ENCODE peak calls at places on chromosomes 2 and 18, in seven cellular contexts. One of them, this sample, is unnamed.

GRCh38 chr2:30886101-30886500 is 78.9 kb upstream of the CAPN13 start:
- DNase-seq in stomach: no peak
- DNase-seq in GM12865: no peak
- DNase-seq in nephron progenitor cell: no peak
- DNase-seq in mesothelial cell of epicardium: no peak
- DNase-seq in left ventricle myocardium inferior: no peak
- DNase-seq in MCF 10A: peak
- DNase-seq in this sample: no peak

GRCh38 chr18:59067873-59068272 is 71.8 kb upstream of the SEC11C start:
- DNase-seq in stomach: peak
- DNase-seq in nephron progenitor cell: peak
- DNase-seq in MCF 10A: peak
- DNase-seq in mesothelial cell of epicardium: no peak
- DNase-seq in GM12865: peak
- DNase-seq in left ventricle myocardium inferior: no peak
- DNase-seq in this sample: no peak

GRCh38 chr18:78655921-78656320 is 323.7 kb upstream of the SALL3 start:
- DNase-seq in GM12865: no peak
- DNase-seq in stomach: no peak
- DNase-seq in left ventricle myocardium inferior: no peak
- DNase-seq in mesothelial cell of epicardium: no peak
- DNase-seq in nephron progenitor cell: no peak
- DNase-seq in MCF 10A: no peak
- DNase-seq in this sample: no peak

GRCh38 chr2:13751955-13752354 is 880.6 kb upstream of the LRATD1 start:
- DNase-seq in left ventricle myocardium inferior: no peak
- DNase-seq in nephron progenitor cell: no peak
- DNase-seq in mesothelial cell of epicardium: no peak
- DNase-seq in MCF 10A: no peak
- DNase-seq in stomach: no peak
- DNase-seq in GM12865: no peak
- DNase-seq in this sample: no peak

GRCh38 chr2:223759569-223760430 is 77.6 kb downstream of the AP1S3 start:
- DNase-seq in mesothelial cell of epicardium: no peak
- DNase-seq in MCF 10A: peak
- DNase-seq in stomach: no peak
- DNase-seq in nephron progenitor cell: no peak
- DNase-seq in GM12865: no peak
- DNase-seq in left ventricle myocardium inferior: no peak
- DNase-seq in this sample: no peak

GRCh38 chr2:201964631-201965206 is 68.9 kb upstream of the FZD7 start:
- DNase-seq in mesothelial cell of epicardium: no peak
- DNase-seq in MCF 10A: no peak
- DNase-seq in nephron progenitor cell: no peak
- DNase-seq in left ventricle myocardium inferior: no peak
- DNase-seq in GM12865: peak
- DNase-seq in stomach: no peak
- DNase-seq in this sample: no peak

GRCh38 chr2:51103205-51103604 is 71.3 kb upstream of the NRXN1 start:
- DNase-seq in stomach: no peak
- DNase-seq in mesothelial cell of epicardium: no peak
- DNase-seq in nephron progenitor cell: peak
- DNase-seq in MCF 10A: peak
- DNase-seq in GM12865: no peak
- DNase-seq in left ventricle myocardium inferior: peak
- DNase-seq in this sample: no peak

GRCh38 chr18:45248240-45248903 is 366.9 kb upstream of the SLC14A2 start:
- DNase-seq in GM12865: no peak
- DNase-seq in MCF 10A: no peak
- DNase-seq in mesothelial cell of epicardium: no peak
- DNase-seq in nephron progenitor cell: no peak
- DNase-seq in left ventricle myocardium inferior: no peak
- DNase-seq in stomach: no peak
- DNase-seq in this sample: no peak

GRCh38 chr2:230904856-230905447 is 20.1 kb downstream of the GPR55 start:
- DNase-seq in mesothelial cell of epicardium: no peak
- DNase-seq in stomach: peak
- DNase-seq in GM12865: no peak
- DNase-seq in MCF 10A: no peak
- DNase-seq in left ventricle myocardium inferior: no peak
- DNase-seq in nephron progenitor cell: no peak
- DNase-seq in this sample: no peak

GRCh38 chr2:20382965-20383800 is 32.5 kb upstream of the PUM2 start:
- DNase-seq in nephron progenitor cell: no peak
- DNase-seq in left ventricle myocardium inferior: no peak
- DNase-seq in mesothelial cell of epicardium: no peak
- DNase-seq in GM12865: no peak
- DNase-seq in MCF 10A: no peak
- DNase-seq in stomach: no peak
- DNase-seq in this sample: no peak

GRCh38 chr2:188303363-188304031 is 11.8 kb downstream of the GULP1 start:
- DNase-seq in nephron progenitor cell: no peak
- DNase-seq in MCF 10A: peak
- DNase-seq in mesothelial cell of epicardium: no peak
- DNase-seq in left ventricle myocardium inferior: no peak
- DNase-seq in GM12865: no peak
- DNase-seq in stomach: no peak
- DNase-seq in this sample: no peak

DNA sequence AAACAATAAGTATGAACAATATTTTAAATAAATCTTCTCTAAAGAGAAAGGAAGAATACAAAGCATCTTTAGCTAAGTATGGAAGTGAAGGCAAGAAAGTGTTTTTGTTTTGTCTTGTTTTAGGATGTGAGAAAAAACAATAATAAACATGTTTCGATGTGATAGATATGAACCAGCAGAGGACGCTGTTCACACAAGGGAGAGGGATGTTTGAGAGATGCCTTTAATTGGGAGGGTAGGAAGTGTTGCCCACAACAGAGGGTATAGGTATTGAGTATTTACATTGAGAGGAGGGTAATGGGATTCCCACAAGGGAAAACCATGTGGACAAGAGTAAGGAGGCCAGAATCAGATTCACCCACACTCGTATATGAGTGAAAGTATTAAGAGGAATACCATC is 55.1 kb downstream of the CDH19 start:
- DNase-seq in MCF 10A: no peak
- DNase-seq in left ventricle myocardium inferior: no peak
- DNase-seq in mesothelial cell of epicardium: no peak
- DNase-seq in nephron progenitor cell: no peak
- DNase-seq in GM12865: peak
- DNase-seq in stomach: no peak
- DNase-seq in this sample: no peak
- TF ChIP-seq CTCF in MCF 10A: no peak
- TF ChIP-seq CTCF in left ventricle myocardium inferior: no peak
- TF ChIP-seq CTCF in mesothelial cell of epicardium: peak
- TF ChIP-seq CTCF in nephron progenitor cell: peak
- TF ChIP-seq CTCF in GM12865: peak
- TF ChIP-seq CTCF in stomach: no peak
- TF ChIP-seq CTCF in this sample: peak

GRCh38 chr2:6352906-6353515 is 512.7 kb downstream of the CMPK2 start:
- DNase-seq in stomach: peak
- DNase-seq in nephron progenitor cell: peak
- DNase-seq in left ventricle myocardium inferior: peak
- DNase-seq in GM12865: no peak
- DNase-seq in MCF 10A: peak
- DNase-seq in mesothelial cell of epicardium: peak
- DNase-seq in this sample: no peak
- TF ChIP-seq CTCF in stomach: peak
- TF ChIP-seq CTCF in nephron progenitor cell: peak
- TF ChIP-seq CTCF in left ventricle myocardium inferior: peak
- TF ChIP-seq CTCF in GM12865: no peak
- TF ChIP-seq CTCF in MCF 10A: peak
- TF ChIP-seq CTCF in mesothelial cell of epicardium: peak
- TF ChIP-seq CTCF in this sample: peak

GRCh38 chr2:766255-766654 is 89.0 kb upstream of the TMEM18 start:
- DNase-seq in nephron progenitor cell: no peak
- DNase-seq in mesothelial cell of epicardium: no peak
- DNase-seq in GM12865: no peak
- DNase-seq in MCF 10A: no peak
- DNase-seq in left ventricle myocardium inferior: no peak
- DNase-seq in stomach: no peak
- DNase-seq in this sample: no peak
- TF ChIP-seq CTCF in nephron progenitor cell: no peak
- TF ChIP-seq CTCF in mesothelial cell of epicardium: no peak
- TF ChIP-seq CTCF in GM12865: no peak
- TF ChIP-seq CTCF in MCF 10A: no peak
- TF ChIP-seq CTCF in left ventricle myocardium inferior: no peak
- TF ChIP-seq CTCF in stomach: no peak
- TF ChIP-seq CTCF in this sample: no peak

GRCh38 chr2:218397502-218398436 is 1.9 kb upstream of the CTDSP1 start:
- DNase-seq in MCF 10A: peak
- DNase-seq in left ventricle myocardium inferior: peak
- DNase-seq in nephron progenitor cell: peak
- DNase-seq in stomach: peak
- DNase-seq in mesothelial cell of epicardium: peak
- DNase-seq in GM12865: peak
- DNase-seq in this sample: no peak

GRCh38 chr2:218400167-218400929 is 680 bp downstream of the CTDSP1 start:
- DNase-seq in mesothelial cell of epicardium: peak
- DNase-seq in GM12865: no peak
- DNase-seq in stomach: no peak
- DNase-seq in left ventricle myocardium inferior: peak
- DNase-seq in nephron progenitor cell: peak
- DNase-seq in MCF 10A: peak
- DNase-seq in this sample: no peak

GRCh38 chr2:218400930-218401833 is 1.5 kb downstream of the CTDSP1 start:
- DNase-seq in mesothelial cell of epicardium: no peak
- DNase-seq in nephron progenitor cell: peak
- DNase-seq in GM12865: no peak
- DNase-seq in stomach: peak
- DNase-seq in MCF 10A: no peak
- DNase-seq in left ventricle myocardium inferior: peak
- DNase-seq in this sample: no peak

GRCh38 chr2:218398437-218399390 is 954 bp upstream of the CTDSP1 start:
- DNase-seq in left ventricle myocardium inferior: peak
- DNase-seq in MCF 10A: peak
- DNase-seq in GM12865: peak
- DNase-seq in stomach: peak
- DNase-seq in mesothelial cell of epicardium: peak
- DNase-seq in nephron progenitor cell: peak
- DNase-seq in this sample: no peak

DNA sequence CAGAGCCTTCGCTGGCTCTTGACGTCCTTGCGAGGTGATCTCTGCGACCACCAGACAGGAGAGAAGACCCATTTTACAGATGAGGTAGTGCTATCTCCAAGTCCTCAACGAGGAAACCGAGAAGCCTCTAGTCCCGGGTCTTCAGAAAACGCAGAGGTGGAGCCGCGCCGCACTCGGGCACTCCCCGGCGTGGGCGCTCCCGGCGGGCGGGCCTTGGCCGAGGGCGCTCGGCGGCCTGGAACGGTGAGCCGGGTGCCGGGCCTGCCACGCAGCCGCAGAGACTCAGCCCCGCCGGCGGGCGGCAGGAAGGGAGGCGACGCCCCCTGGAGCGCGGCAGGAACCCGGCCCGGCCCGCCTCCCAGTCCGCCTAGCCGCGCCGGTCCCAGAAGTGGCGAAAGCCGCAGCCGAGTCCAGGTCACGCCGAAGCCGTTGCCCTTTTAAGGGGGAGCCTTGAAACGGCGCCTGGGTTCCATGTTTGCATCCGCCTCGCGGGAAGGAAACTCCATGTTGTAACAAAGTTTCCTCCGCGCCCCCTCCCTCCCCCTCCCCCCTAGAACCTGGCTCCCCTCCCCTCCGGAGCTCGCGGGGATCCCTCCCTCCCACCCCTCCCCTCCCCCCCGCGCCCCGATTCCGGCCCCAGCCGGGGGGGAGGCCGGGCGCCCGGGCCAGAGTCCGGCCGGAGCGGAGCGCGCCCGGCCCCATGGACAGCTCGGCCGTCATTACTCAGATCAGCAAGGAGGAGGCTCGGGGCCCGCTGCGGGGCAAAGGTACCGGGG is at the start of gene CTDSP1:
- DNase-seq in nephron progenitor cell: peak
- DNase-seq in MCF 10A: peak
- DNase-seq in GM12865: peak
- DNase-seq in mesothelial cell of epicardium: peak
- DNase-seq in stomach: peak
- DNase-seq in left ventricle myocardium inferior: peak
- DNase-seq in this sample: peak
- TF ChIP-seq CTCF in nephron progenitor cell: no peak
- TF ChIP-seq CTCF in MCF 10A: no peak
- TF ChIP-seq CTCF in GM12865: no peak
- TF ChIP-seq CTCF in mesothelial cell of epicardium: no peak
- TF ChIP-seq CTCF in stomach: no peak
- TF ChIP-seq CTCF in left ventricle myocardium inferior: peak
- TF ChIP-seq CTCF in this sample: no peak

GRCh38 chr2:203379156-203379555 is 51.0 kb downstream of the ABI2 start:
- DNase-seq in mesothelial cell of epicardium: no peak
- DNase-seq in nephron progenitor cell: peak
- DNase-seq in left ventricle myocardium inferior: no peak
- DNase-seq in GM12865: no peak
- DNase-seq in stomach: no peak
- DNase-seq in MCF 10A: no peak
- DNase-seq in this sample: no peak

GRCh38 chr2:203376173-203376572 is 48.0 kb downstream of the ABI2 start:
- DNase-seq in GM12865: no peak
- DNase-seq in mesothelial cell of epicardium: no peak
- DNase-seq in nephron progenitor cell: no peak
- DNase-seq in left ventricle myocardium inferior: no peak
- DNase-seq in MCF 10A: no peak
- DNase-seq in stomach: no peak
- DNase-seq in this sample: no peak
- TF ChIP-seq CTCF in GM12865: no peak
- TF ChIP-seq CTCF in mesothelial cell of epicardium: no peak
- TF ChIP-seq CTCF in nephron progenitor cell: no peak
- TF ChIP-seq CTCF in left ventricle myocardium inferior: no peak
- TF ChIP-seq CTCF in MCF 10A: peak
- TF ChIP-seq CTCF in stomach: no peak
- TF ChIP-seq CTCF in this sample: no peak

GRCh38 chr18:11840493-11840892 is 10.7 kb upstream of the CHMP1B start:
- DNase-seq in MCF 10A: no peak
- DNase-seq in left ventricle myocardium inferior: no peak
- DNase-seq in stomach: no peak
- DNase-seq in nephron progenitor cell: no peak
- DNase-seq in GM12865: no peak
- DNase-seq in mesothelial cell of epicardium: no peak
- DNase-seq in this sample: no peak
- TF ChIP-seq CTCF in MCF 10A: no peak
- TF ChIP-seq CTCF in left ventricle myocardium inferior: no peak
- TF ChIP-seq CTCF in stomach: no peak
- TF ChIP-seq CTCF in nephron progenitor cell: no peak
- TF ChIP-seq CTCF in GM12865: no peak
- TF ChIP-seq CTCF in mesothelial cell of epicardium: no peak
- TF ChIP-seq CTCF in this sample: no peak

GRCh38 chr2:238968616-238969394 is 120.9 kb downstream of the TWIST2 start:
- DNase-seq in mesothelial cell of epicardium: no peak
- DNase-seq in left ventricle myocardium inferior: no peak
- DNase-seq in MCF 10A: no peak
- DNase-seq in stomach: no peak
- DNase-seq in GM12865: no peak
- DNase-seq in nephron progenitor cell: peak
- DNase-seq in this sample: no peak
- TF ChIP-seq CTCF in mesothelial cell of epicardium: no peak
- TF ChIP-seq CTCF in left ventricle myocardium inferior: no peak
- TF ChIP-seq CTCF in MCF 10A: no peak
- TF ChIP-seq CTCF in stomach: no peak
- TF ChIP-seq CTCF in GM12865: no peak
- TF ChIP-seq CTCF in nephron progenitor cell: no peak
- TF ChIP-seq CTCF in this sample: no peak

GRCh38 chr2:108034843-108035242 is 48.5 kb downstream of the SLC5A7 start:
- DNase-seq in nephron progenitor cell: no peak
- DNase-seq in mesothelial cell of epicardium: no peak
- DNase-seq in left ventricle myocardium inferior: no peak
- DNase-seq in MCF 10A: peak
- DNase-seq in stomach: no peak
- DNase-seq in GM12865: no peak
- DNase-seq in this sample: no peak
- TF ChIP-seq CTCF in nephron progenitor cell: no peak
- TF ChIP-seq CTCF in mesothelial cell of epicardium: no peak
- TF ChIP-seq CTCF in left ventricle myocardium inferior: no peak
- TF ChIP-seq CTCF in MCF 10A: no peak
- TF ChIP-seq CTCF in stomach: no peak
- TF ChIP-seq CTCF in GM12865: peak
- TF ChIP-seq CTCF in this sample: peak

GRCh38 chr2:227748079-227748478 is 2.4 kb downstream of the SCYGR8 start:
- DNase-seq in left ventricle myocardium inferior: no peak
- DNase-seq in mesothelial cell of epicardium: no peak
- DNase-seq in nephron progenitor cell: peak
- DNase-seq in stomach: no peak
- DNase-seq in MCF 10A: peak
- DNase-seq in GM12865: peak
- DNase-seq in this sample: no peak
- TF ChIP-seq CTCF in left ventricle myocardium inferior: no peak
- TF ChIP-seq CTCF in mesothelial cell of epicardium: peak
- TF ChIP-seq CTCF in nephron progenitor cell: peak
- TF ChIP-seq CTCF in stomach: no peak
- TF ChIP-seq CTCF in MCF 10A: no peak
- TF ChIP-seq CTCF in GM12865: peak
- TF ChIP-seq CTCF in this sample: peak

This sample was measured in GM12864.